ENCODE peak calls at places on chromosomes 2 and 18, in eight cellular contexts. E, K, D, X, V, M, L and H are unnamed samples.

GRCh38 chr2:201971516-201972228 is 62.0 kb upstream of the FZD7 start:
- DNase-seq in E (no peak), K (no peak), D (no peak), X (no peak), V (peak; percentile 56), M (no peak), L (no peak), H (no peak)

GRCh38 chr2:156118753-156119416 is 213.6 kb downstream of the NR4A2 start:
- DNase-seq in E (no peak), K (no peak), D (no peak), X (no peak), V (no peak), M (no peak), L (no peak), H (no peak)

GRCh38 chr2:12723741-12724463 is 7.2 kb downstream of the TRIB2 start:
- DNase-seq in E (no peak), K (no peak), D (no peak), X (no peak), V (no peak), M (peak; percentile 22), L (no peak), H (no peak)

GRCh38 chr2:63374341-63374740 is 213.9 kb downstream of the WDPCP start:
- DNase-seq in E (no peak), K (no peak), D (no peak), X (no peak), V (no peak), M (no peak), L (no peak), H (no peak)

GRCh38 chr2:108933691-108934117 is 55.3 kb downstream of the EDAR start:
- DNase-seq in E (no peak), K (no peak), D (no peak), X (no peak), V (no peak), M (no peak), L (no peak), H (no peak)

GRCh38 chr18:52348209-52348608 is 8.2 kb downstream of the DCC start:
- DNase-seq in E (no peak), K (no peak), D (peak; percentile 22), X (no peak), V (no peak), M (peak; percentile 7), L (no peak), H (no peak)

GRCh38 chr2:230614913-230615332 is 97.7 kb upstream of the CAB39 start:
- DNase-seq in E (no peak), K (no peak), D (no peak), X (peak; percentile 39), V (no peak), M (no peak), L (no peak), H (no peak)

GRCh38 chr2:68946117-68946516 is 6.6 kb downstream of the GKN2 start:
- DNase-seq in E (no peak), K (no peak), D (no peak), X (peak; percentile 67), V (no peak), M (no peak), L (no peak), H (no peak)

GRCh38 chr2:47429795-47430194 is 26.8 kb downstream of the MSH2 start:
- DNase-seq in E (no peak), K (no peak), D (peak; percentile 58), X (no peak), V (peak; percentile 74), M (peak; percentile 74), L (no peak), H (no peak)

GRCh38 chr18:48962857-48963554 is 12.2 kb upstream of the SMAD7 start:
- DNase-seq in E (no peak), K (no peak), D (peak; percentile 51), X (no peak), V (no peak), M (no peak), L (no peak), H (no peak)
- TF ChIP-seq CTCF in E (no peak), K (no peak), D (peak; percentile 31), X (no peak), V (no peak), M (no peak), L (no peak), H (no peak)

DNA sequence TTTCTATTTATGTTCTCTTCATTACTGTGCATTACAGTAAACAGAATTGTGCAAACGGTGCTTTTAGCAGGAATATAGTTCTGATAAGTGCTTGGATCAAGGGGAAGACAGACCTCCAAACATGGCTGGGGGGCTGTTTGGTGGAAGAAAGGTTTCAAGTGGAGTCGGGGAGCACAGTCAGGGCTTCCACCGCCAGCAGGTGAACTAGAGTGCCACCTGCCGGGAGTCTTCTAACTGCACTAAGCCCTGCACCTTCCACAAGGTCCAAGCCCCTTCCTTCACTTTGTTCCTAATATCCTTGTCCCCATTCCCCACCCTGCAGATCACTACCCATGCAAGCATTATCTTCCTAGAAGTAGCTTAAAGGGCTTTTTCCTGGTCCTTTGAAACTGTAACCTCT is 11.1 kb downstream of the ONECUT2 start:
- DNase-seq in E (peak; percentile 69), K (no peak), D (peak; percentile 44), X (no peak), V (peak; percentile 29), M (no peak), L (no peak), H (no peak)
- TF ChIP-seq CTCF in E (peak; percentile 48), K (no peak), D (peak; percentile 77), X (no peak), V (peak; percentile 37), M (peak; percentile 67), L (peak; percentile 35), H (peak; percentile 70)

GRCh38 chr2:101036562-101036961 is 34.5 kb downstream of the RPL31 start:
- DNase-seq in E (no peak), K (no peak), D (peak; percentile 61), X (no peak), V (peak; percentile 56), M (peak; percentile 61), L (no peak), H (no peak)
- TF ChIP-seq CTCF in E (peak; percentile 62), K (peak; percentile 54), D (peak; percentile 63), X (peak; percentile 47), V (peak; percentile 41), M (peak; percentile 61), L (peak; percentile 38), H (peak; percentile 61)

GRCh38 chr2:175022923-175023322 is 17.7 kb upstream of the CHN1 start:
- DNase-seq in E (no peak), K (no peak), D (no peak), X (no peak), V (no peak), M (no peak), L (no peak), H (no peak)
- TF ChIP-seq CTCF in E (no peak), K (no peak), D (no peak), X (no peak), V (no peak), M (no peak), L (no peak), H (no peak)

GRCh38 chr18:13511961-13512572 is 214.3 kb downstream of the FAM210A start:
- DNase-seq in E (no peak), K (no peak), D (no peak), X (no peak), V (no peak), M (no peak), L (no peak), H (no peak)

GRCh38 chr18:13513015-13513414 is 213.3 kb downstream of the FAM210A start:
- DNase-seq in E (no peak), K (no peak), D (peak; percentile 23), X (no peak), V (no peak), M (no peak), L (no peak), H (peak; percentile 9)

GRCh38 chr18:13513481-13513880 is 212.9 kb downstream of the FAM210A start:
- DNase-seq in E (no peak), K (no peak), D (no peak), X (no peak), V (no peak), M (no peak), L (no peak), H (no peak)

GRCh38 chr18:13516855-13517254 is 209.5 kb downstream of the FAM210A start:
- DNase-seq in E (no peak), K (no peak), D (no peak), X (no peak), V (no peak), M (no peak), L (no peak), H (no peak)

DNA sequence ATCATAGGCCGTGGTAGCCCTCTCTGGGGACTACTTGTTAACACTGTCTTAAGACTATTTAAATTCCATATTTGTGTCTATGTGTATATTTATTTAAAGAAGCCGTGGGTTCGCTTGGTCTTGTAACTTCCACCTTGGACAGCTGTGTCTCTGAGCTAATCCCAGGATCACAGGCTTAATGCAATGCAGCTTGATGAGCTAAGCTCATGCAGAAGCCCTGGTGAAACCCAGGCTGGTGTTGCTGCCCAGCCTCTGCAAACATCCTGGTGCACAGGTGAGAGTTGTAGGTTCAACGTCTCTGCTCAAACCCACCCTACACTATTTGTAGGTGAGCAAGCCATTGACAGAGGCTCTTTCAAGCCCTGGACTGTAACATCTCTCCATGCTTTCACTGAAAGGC is 211.8 kb downstream of the FAM210A start:
- DNase-seq in E (no peak), K (no peak), D (no peak), X (no peak), V (no peak), M (no peak), L (no peak), H (no peak)
- TF ChIP-seq CTCF in E (no peak), K (no peak), D (no peak), X (no peak), V (no peak), M (no peak), L (no peak), H (no peak)

DNA sequence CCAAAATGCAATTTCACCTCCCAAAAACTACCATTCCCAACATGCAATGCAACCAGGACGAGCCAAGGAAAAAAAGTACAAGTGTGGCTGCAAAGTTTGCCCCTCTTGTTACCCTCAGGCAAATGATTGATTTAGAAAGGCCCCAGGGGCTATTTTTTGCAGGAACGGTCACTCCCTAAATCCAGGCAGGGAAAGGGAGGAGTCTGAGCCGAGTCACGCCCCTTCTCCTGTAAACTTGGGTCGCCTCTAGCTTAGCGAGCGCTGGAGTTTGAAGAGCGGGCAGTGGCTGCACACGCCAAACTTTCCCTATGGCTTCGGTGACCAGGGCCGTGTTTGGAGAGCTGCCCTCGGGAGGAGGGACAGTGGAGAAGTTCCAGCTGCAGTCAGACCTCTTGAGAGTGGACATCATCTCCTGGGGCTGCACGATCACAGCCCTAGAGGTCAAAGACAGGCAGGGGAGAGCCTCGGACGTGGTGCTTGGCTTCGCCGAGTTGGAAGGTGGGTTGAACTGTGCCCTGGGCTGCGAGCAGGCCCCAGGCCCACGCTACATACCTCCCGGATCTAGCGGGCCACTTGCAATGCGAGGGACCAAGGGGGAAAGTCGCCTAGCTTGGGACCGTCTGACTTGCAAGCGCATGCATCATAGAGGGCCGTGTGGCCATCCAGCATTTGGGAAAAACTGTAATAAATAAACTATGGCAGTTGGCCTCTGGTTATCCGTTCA is at the start of gene GALM:
- DNase-seq in E (peak; percentile 75), K (peak; percentile 85), D (peak; percentile 94), X (peak; percentile 82), V (peak; percentile 96), M (peak; percentile 94), L (peak; percentile 55), H (peak; percentile 78)
- TF ChIP-seq CTCF in E (no peak), K (peak; percentile 53), D (no peak), X (no peak), V (no peak), M (no peak), L (no peak), H (no peak)